ENCODE peak calls at places on chromosomes 5 and 9, in six cellular contexts. One of them, this sample, is unnamed. For H3K27me3 and H3K36me3, the result is how much of the 10 kb centered on the place peaks cover.

GRCh38 chr5:90548069-90548593 is 10.5 kb upstream of the ADGRV1 start:
- DNase-seq in GM23248: no peak
- DNase-seq in PC-3: peak
- DNase-seq in mesendoderm: peak
- DNase-seq in cardiac muscle cell: peak
- DNase-seq in gastrocnemius medialis: no peak
- DNase-seq in this sample: no peak

GRCh38 chr9:83274787-83275186 is 211.8 kb upstream of the RASEF start:
- DNase-seq in GM23248: no peak
- DNase-seq in PC-3: no peak
- DNase-seq in mesendoderm: no peak
- DNase-seq in cardiac muscle cell: no peak
- DNase-seq in gastrocnemius medialis: no peak
- DNase-seq in this sample: no peak

GRCh38 chr5:32278403-32278802 is 34.3 kb downstream of the MTMR12 start:
- DNase-seq in GM23248: peak
- DNase-seq in PC-3: no peak
- DNase-seq in mesendoderm: no peak
- DNase-seq in cardiac muscle cell: no peak
- DNase-seq in gastrocnemius medialis: no peak
- DNase-seq in this sample: no peak

GRCh38 chr9:89036383-89036782 is 45.1 kb downstream of the S1PR3 start:
- DNase-seq in GM23248: no peak
- DNase-seq in PC-3: no peak
- DNase-seq in mesendoderm: no peak
- DNase-seq in cardiac muscle cell: no peak
- DNase-seq in gastrocnemius medialis: no peak
- DNase-seq in this sample: no peak

GRCh38 chr5:174520420-174521396 is 203.7 kb upstream of the MSX2 start:
- DNase-seq in GM23248: no peak
- DNase-seq in PC-3: no peak
- DNase-seq in mesendoderm: peak
- DNase-seq in cardiac muscle cell: peak
- DNase-seq in gastrocnemius medialis: no peak
- DNase-seq in this sample: peak

GRCh38 chr5:98880151-98880550 is 48.7 kb downstream of the CHD1 start:
- DNase-seq in GM23248: no peak
- DNase-seq in PC-3: peak
- DNase-seq in mesendoderm: no peak
- DNase-seq in cardiac muscle cell: no peak
- DNase-seq in gastrocnemius medialis: no peak
- DNase-seq in this sample: no peak

GRCh38 chr9:136848393-136849037 is 694 bp upstream of the PHPT1 start:
- DNase-seq in GM23248: peak
- DNase-seq in PC-3: peak
- DNase-seq in mesendoderm: peak
- DNase-seq in cardiac muscle cell: peak
- DNase-seq in gastrocnemius medialis: no peak
- DNase-seq in this sample: peak

GRCh38 chr5:73028991-73029540 is 73.2 kb downstream of the FCHO2 start:
- DNase-seq in GM23248: peak
- DNase-seq in PC-3: no peak
- DNase-seq in mesendoderm: no peak
- DNase-seq in cardiac muscle cell: no peak
- DNase-seq in gastrocnemius medialis: no peak
- DNase-seq in this sample: no peak

GRCh38 chr9:126614455-126615248 is 924 bp downstream of the LMX1B start:
- DNase-seq in GM23248: no peak
- DNase-seq in PC-3: no peak
- DNase-seq in mesendoderm: no peak
- DNase-seq in cardiac muscle cell: no peak
- DNase-seq in gastrocnemius medialis: no peak
- DNase-seq in this sample: peak

GRCh38 chr5:133565993-133566392 is 46.3 kb downstream of the FSTL4 start:
- DNase-seq in GM23248: peak
- DNase-seq in PC-3: peak
- DNase-seq in mesendoderm: peak
- DNase-seq in cardiac muscle cell: peak
- DNase-seq in gastrocnemius medialis: no peak
- DNase-seq in this sample: peak

GRCh38 chr5:93990504-93991085 is 249.2 kb upstream of the POU5F2 start:
- DNase-seq in GM23248: no peak
- DNase-seq in PC-3: no peak
- DNase-seq in mesendoderm: peak
- DNase-seq in cardiac muscle cell: no peak
- DNase-seq in gastrocnemius medialis: no peak
- DNase-seq in this sample: peak

GRCh38 chr9:124134526-124134925 is 123.0 kb downstream of the LHX2 start:
- DNase-seq in GM23248: no peak
- DNase-seq in PC-3: no peak
- DNase-seq in mesendoderm: no peak
- DNase-seq in cardiac muscle cell: no peak
- DNase-seq in gastrocnemius medialis: no peak
- DNase-seq in this sample: no peak

GRCh38 chr5:118405650-118406061 is 582.7 kb downstream of the DTWD2 start:
- DNase-seq in GM23248: no peak
- DNase-seq in PC-3: no peak
- DNase-seq in mesendoderm: peak
- DNase-seq in cardiac muscle cell: peak
- DNase-seq in gastrocnemius medialis: no peak
- DNase-seq in this sample: no peak

GRCh38 chr5:149367249-149367971 is 9.6 kb downstream of the PCYOX1L start:
- DNase-seq in GM23248: peak
- DNase-seq in PC-3: peak
- DNase-seq in mesendoderm: peak
- DNase-seq in cardiac muscle cell: peak
- DNase-seq in gastrocnemius medialis: no peak
- DNase-seq in this sample: peak

GRCh38 chr5:136730426-136730825 is 365.1 kb upstream of the TRPC7 start:
- DNase-seq in GM23248: no peak
- DNase-seq in PC-3: peak
- DNase-seq in mesendoderm: no peak
- DNase-seq in cardiac muscle cell: no peak
- DNase-seq in gastrocnemius medialis: no peak
- DNase-seq in this sample: no peak

GRCh38 chr5:73376618-73377170 is 71.9 kb downstream of the FOXD1 start:
- DNase-seq in GM23248: peak
- DNase-seq in PC-3: peak
- DNase-seq in mesendoderm: no peak
- DNase-seq in cardiac muscle cell: no peak
- DNase-seq in gastrocnemius medialis: no peak
- DNase-seq in this sample: no peak

GRCh38 chr5:77437194-77437593 is 54.9 kb downstream of the WDR41 start:
- DNase-seq in GM23248: no peak
- DNase-seq in PC-3: peak
- DNase-seq in mesendoderm: peak
- DNase-seq in cardiac muscle cell: peak
- DNase-seq in gastrocnemius medialis: no peak
- DNase-seq in this sample: peak

GRCh38 chr5:154610321-154611154 is 132.5 kb upstream of the HAND1 start:
- DNase-seq in GM23248: peak
- DNase-seq in PC-3: peak
- DNase-seq in mesendoderm: peak
- DNase-seq in cardiac muscle cell: peak
- DNase-seq in gastrocnemius medialis: peak
- DNase-seq in this sample: peak
- H3K27me3 ChIP-seq in GM23248: under half
- H3K27me3 ChIP-seq in PC-3: under half
- H3K27me3 ChIP-seq in mesendoderm: under half
- H3K27me3 ChIP-seq in cardiac muscle cell: under half
- H3K27me3 ChIP-seq in gastrocnemius medialis: under half
- H3K27me3 ChIP-seq in this sample: under half

DNA sequence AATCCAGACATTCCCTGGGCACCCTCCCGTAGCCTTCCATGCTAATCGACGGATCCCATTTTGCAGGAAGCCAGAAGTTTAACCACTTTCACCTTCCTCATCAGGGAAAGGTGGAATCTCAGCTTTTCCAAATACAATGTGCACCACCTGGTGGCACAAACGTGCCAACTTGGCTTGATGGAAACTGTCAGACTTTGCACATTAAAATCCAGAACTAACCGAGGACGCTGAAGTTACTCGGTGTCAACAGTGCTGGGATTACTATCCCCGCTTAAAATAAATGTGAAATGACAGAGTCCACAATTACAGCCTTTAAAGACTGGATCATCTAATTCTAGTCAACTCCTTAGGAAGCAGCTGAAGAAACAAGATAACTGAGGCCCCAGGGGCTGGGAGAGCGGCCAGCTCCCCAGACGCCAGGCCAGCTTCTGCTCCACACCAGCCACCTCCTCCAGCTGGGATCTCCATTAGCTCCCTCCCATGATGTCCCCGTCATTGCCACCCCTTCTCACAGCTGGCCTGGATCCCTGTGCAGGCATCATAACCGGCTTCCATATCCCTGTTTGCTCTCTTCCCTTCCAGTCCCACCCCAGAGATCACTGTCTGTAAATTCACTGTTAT is 50.2 kb upstream of the RETREG1 start:
- DNase-seq in GM23248: peak
- DNase-seq in PC-3: peak
- DNase-seq in mesendoderm: peak
- DNase-seq in cardiac muscle cell: peak
- DNase-seq in gastrocnemius medialis: no peak
- DNase-seq in this sample: peak
- H3K4me3 ChIP-seq in GM23248: no peak
- H3K4me3 ChIP-seq in PC-3: no peak
- H3K4me3 ChIP-seq in mesendoderm: no peak
- H3K4me3 ChIP-seq in cardiac muscle cell: no peak
- H3K4me3 ChIP-seq in gastrocnemius medialis: no peak
- H3K4me3 ChIP-seq in this sample: no peak

DNA sequence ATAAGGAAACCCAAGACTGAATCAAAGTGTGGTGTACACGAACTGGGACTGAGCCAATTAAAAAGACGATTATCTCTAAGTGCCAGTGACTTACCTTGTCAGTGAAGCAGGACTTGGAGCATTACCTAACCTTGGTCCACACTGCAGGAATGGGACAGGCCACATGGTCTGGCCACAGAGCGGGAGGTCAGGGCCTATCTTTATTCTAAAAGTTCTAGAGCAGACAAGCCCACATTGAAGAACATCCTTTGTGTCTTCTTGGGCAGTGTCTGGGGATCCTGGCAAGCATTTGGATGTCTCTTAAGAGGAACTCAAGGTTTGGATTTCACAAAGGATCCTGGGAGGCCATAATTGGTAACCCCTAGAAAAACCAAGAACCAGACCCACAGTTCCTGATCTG is 16.5 kb downstream of the SPRY4 start:
- DNase-seq in GM23248: no peak
- DNase-seq in PC-3: no peak
- DNase-seq in mesendoderm: no peak
- DNase-seq in cardiac muscle cell: no peak
- DNase-seq in gastrocnemius medialis: no peak
- DNase-seq in this sample: no peak
- H3K36me3 ChIP-seq in GM23248: under half
- H3K36me3 ChIP-seq in PC-3: under half
- H3K36me3 ChIP-seq in mesendoderm: under half
- H3K36me3 ChIP-seq in cardiac muscle cell: under half
- H3K36me3 ChIP-seq in gastrocnemius medialis: under half
- H3K36me3 ChIP-seq in this sample: under half

GRCh38 chr5:179822444-179822990 is 1.8 kb downstream of the SQSTM1 start:
- DNase-seq in GM23248: peak
- DNase-seq in PC-3: no peak
- DNase-seq in mesendoderm: no peak
- DNase-seq in cardiac muscle cell: no peak
- DNase-seq in gastrocnemius medialis: peak
- DNase-seq in this sample: no peak
- H3K27me3 ChIP-seq in GM23248: under half
- H3K27me3 ChIP-seq in PC-3: under half
- H3K27me3 ChIP-seq in mesendoderm: under half
- H3K27me3 ChIP-seq in cardiac muscle cell: under half
- H3K27me3 ChIP-seq in gastrocnemius medialis: under half
- H3K27me3 ChIP-seq in this sample: under half